ENCODE peak calls at places on chromosomes 3 and 15, in nine cellular contexts. O is CD8-positive, alpha-beta memory T cell; M is heart left ventricle; L is esophagus squamous epithelium; B is GM23338; U is astrocyte; I is uterus; V is mesendoderm; Z is sigmoid colon. W is an unnamed sample.

GRCh38 chr3:127670761-127671522 is 1.8 kb upstream of the ABTB1 start:
- DNase-seq in V (no peak), O (no peak), U (no peak), Z (peak; percentile 64), I (peak; percentile 14), L (no peak), B (no peak), M (peak; percentile 11), W (no peak)

GRCh38 chr3:113128386-113129015 is 82.9 kb upstream of the BOC start:
- DNase-seq in V (no peak), M (no peak), I (no peak), B (no peak), Z (no peak), L (no peak), O (no peak), U (peak; percentile 46), W (no peak)

GRCh38 chr15:39403674-39404117 is 177.2 kb upstream of the THBS1 start:
- DNase-seq in M (no peak), U (peak; percentile 85), L (no peak), O (no peak), V (no peak), I (no peak), B (no peak), Z (no peak), W (no peak)

GRCh38 chr3:170815340-170815739 is 54.7 kb downstream of the RPL22L1 start:
- DNase-seq in U (no peak), Z (no peak), M (no peak), I (no peak), V (peak; percentile 89), O (no peak), L (no peak), B (peak; percentile 86), W (peak; percentile 47)

GRCh38 chr3:125080077-125080476 is 24.3 kb upstream of the HEG1 start:
- DNase-seq in B (no peak), I (no peak), L (no peak), U (no peak), O (no peak), M (no peak), V (no peak), Z (no peak), W (no peak)

GRCh38 chr3:189363856-189364255 is 192.1 kb downstream of the TPRG1 start:
- DNase-seq in U (peak; percentile 33), I (no peak), B (no peak), M (no peak), L (no peak), V (no peak), Z (no peak), O (no peak), W (no peak)

GRCh38 chr3:169022457-169022856 is 641.1 kb downstream of the MECOM start:
- DNase-seq in B (no peak), U (peak; percentile 26), I (no peak), O (no peak), M (no peak), V (no peak), L (no peak), Z (no peak), W (no peak)

GRCh38 chr15:35437157-35437556 is 108.8 kb downstream of the DPH6 start:
- DNase-seq in Z (no peak), O (no peak), V (peak; percentile 61), L (no peak), M (no peak), B (peak; percentile 54), I (no peak), U (no peak), W (no peak)

GRCh38 chr3:42063886-42064285 is 27.3 kb upstream of the TRAK1 start:
- DNase-seq in V (no peak), I (no peak), M (no peak), B (no peak), Z (no peak), L (no peak), U (peak; percentile 79), O (no peak), W (no peak)

GRCh38 chr15:45399381-45400212 is 21.3 kb upstream of the GATM start:
- DNase-seq in M (no peak), U (peak; percentile 38), V (peak; percentile 65), Z (no peak), I (no peak), L (no peak), B (peak; percentile 81), O (no peak), W (no peak)

GRCh38 chr3:65334045-65334665 is 646.4 kb upstream of the ADAMTS9 start:
- DNase-seq in Z (no peak), L (no peak), U (no peak), B (peak; percentile 60), I (no peak), O (no peak), V (no peak), M (peak; percentile 46), W (no peak)

GRCh38 chr3:113495035-113495434 is 19.9 kb downstream of the SPICE1 start:
- DNase-seq in V (peak; percentile 32), M (no peak), I (no peak), O (peak; percentile 64), L (no peak), U (peak; percentile 9), B (peak; percentile 56), Z (no peak), W (no peak)

GRCh38 chr15:57160823-57161560 is 215.3 kb upstream of the CGNL1 start:
- DNase-seq in O (no peak), U (peak; percentile 70), I (no peak), B (no peak), L (no peak), V (no peak), M (no peak), Z (no peak), W (no peak)

GRCh38 chr15:90901799-90902655 is 1.1 kb upstream of the MAN2A2 start:
- DNase-seq in B (peak; percentile 87), I (peak; percentile 70), O (peak; percentile 81), U (peak; percentile 62), V (peak; percentile 84), M (peak; percentile 84), Z (peak; percentile 88), L (no peak), W (no peak)

GRCh38 chr15:52206446-52206845 is 15.3 kb upstream of the GNB5 start:
- DNase-seq in U (no peak), M (no peak), I (no peak), B (no peak), V (no peak), Z (no peak), O (no peak), L (no peak), W (no peak)

GRCh38 chr3:152365766-152366593 is 97.3 kb downstream of the MBNL1 start:
- DNase-seq in L (no peak), O (no peak), Z (no peak), I (no peak), U (peak; percentile 59), B (no peak), M (no peak), V (no peak), W (no peak)

GRCh38 chr3:142577701-142578308 is 728 bp downstream of the ATR start:
- DNase-seq in O (no peak), B (peak; percentile 18), V (peak; percentile 79), U (peak; percentile 37), M (no peak), I (no peak), L (no peak), Z (no peak), W (no peak)

DNA sequence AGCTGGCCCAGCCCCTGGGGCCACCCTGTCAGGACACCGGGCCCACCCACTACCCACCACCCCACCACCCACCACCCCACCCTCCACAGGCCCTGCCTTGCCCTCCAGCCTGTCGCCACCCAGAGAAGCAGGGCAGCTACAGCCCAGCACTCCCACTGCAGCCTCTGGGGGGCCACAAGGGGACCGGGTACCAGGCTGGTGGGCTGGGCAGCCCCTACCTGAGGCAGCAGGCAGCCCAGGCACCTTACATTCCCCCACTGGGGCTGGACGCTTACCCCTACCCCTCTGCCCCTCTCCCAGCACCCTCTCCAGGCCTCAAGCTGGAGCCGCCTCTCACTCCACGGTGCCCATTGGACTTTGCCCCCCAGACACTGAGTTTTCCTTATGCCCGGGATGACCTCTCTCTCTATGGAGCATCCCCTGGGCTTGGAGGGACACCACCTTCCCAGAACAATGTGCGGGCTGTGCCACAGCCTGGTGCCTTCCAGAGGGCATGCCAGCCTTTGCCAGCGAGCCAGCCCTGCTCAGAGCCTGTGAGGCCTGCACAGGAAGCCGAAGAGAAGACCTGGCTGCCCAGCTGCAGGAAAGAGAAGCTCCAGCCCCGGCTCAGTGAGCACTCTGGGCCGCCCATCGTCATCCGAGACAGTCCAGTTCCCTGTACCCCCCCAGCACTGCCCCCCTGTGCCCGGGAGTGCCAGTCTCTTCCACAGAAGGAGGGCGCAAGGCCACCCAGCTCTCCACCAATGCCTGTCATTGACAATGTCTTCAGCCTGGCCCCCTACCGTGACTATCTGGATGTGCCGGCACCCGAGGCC is 5.3 kb downstream of the C15orf39 start:
- DNase-seq in B (no peak), V (no peak), M (no peak), Z (no peak), O (no peak), I (no peak), U (no peak), L (no peak), W (no peak)
- H3K36me3 ChIP-seq in B (peaks cover 14% of the 10 kb centered on the region), V (peaks cover 15% of the 10 kb centered on the region), M (peaks cover 61% of the 10 kb centered on the region), Z (peaks cover 16% of the 10 kb centered on the region), O (peaks cover 35% of the 10 kb centered on the region), I (no peaks in the 10 kb centered on the region), U (peaks cover 7% of the 10 kb centered on the region), L (peaks cover 68% of the 10 kb centered on the region), W (peaks cover 50% of the 10 kb centered on the region)

DNA sequence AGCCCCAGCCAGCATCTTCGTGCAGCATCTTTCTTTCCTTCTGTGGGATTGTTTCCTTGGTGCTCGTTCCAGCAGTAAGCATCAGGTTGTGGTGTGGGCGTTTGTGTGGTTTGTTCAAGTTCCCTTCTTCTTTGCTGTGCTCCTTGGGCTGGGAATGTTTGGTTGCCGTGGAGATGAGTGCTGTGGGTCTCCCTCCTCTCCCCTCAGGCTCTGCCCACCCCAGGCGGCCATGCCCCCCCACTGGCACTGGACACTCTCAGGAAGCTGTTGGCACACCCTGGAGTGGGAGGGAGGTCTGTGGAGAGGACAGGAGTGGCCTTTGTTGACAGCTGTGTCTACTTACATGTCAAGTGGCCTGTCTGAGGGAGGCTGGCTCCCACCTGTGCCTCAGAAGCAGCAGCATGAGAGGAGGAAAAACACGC is 46.5 kb upstream of the SACM1L start:
- DNase-seq in I (no peak), Z (no peak), L (no peak), M (no peak), B (peak; percentile 24), U (peak; percentile 92), V (no peak), O (no peak), W (no peak)
- H3K4me1 ChIP-seq in I (no peaks in the 10 kb centered on the region), Z (peaks cover 45% of the 10 kb centered on the region), L (peaks cover 37% of the 10 kb centered on the region), M (peaks cover 12% of the 10 kb centered on the region), B (peaks cover 30% of the 10 kb centered on the region), U (peaks cover 57% of the 10 kb centered on the region), V (no peaks in the 10 kb centered on the region), O (no peaks in the 10 kb centered on the region), W (peaks cover 2% of the 10 kb centered on the region)

GRCh38 chr3:12975748-12976522 is 97.3 kb downstream of the IQSEC1 start:
- DNase-seq in L (no peak), B (no peak), Z (no peak), I (no peak), M (no peak), O (no peak), U (no peak), V (no peak), W (no peak)
- H3K36me3 ChIP-seq in L (no peaks in the 10 kb centered on the region), B (no peaks in the 10 kb centered on the region), Z (no peaks in the 10 kb centered on the region), I (no peaks in the 10 kb centered on the region), M (no peaks in the 10 kb centered on the region), O (no peaks in the 10 kb centered on the region), U (no peaks in the 10 kb centered on the region), V (no peaks in the 10 kb centered on the region), W (no peaks in the 10 kb centered on the region)

DNA sequence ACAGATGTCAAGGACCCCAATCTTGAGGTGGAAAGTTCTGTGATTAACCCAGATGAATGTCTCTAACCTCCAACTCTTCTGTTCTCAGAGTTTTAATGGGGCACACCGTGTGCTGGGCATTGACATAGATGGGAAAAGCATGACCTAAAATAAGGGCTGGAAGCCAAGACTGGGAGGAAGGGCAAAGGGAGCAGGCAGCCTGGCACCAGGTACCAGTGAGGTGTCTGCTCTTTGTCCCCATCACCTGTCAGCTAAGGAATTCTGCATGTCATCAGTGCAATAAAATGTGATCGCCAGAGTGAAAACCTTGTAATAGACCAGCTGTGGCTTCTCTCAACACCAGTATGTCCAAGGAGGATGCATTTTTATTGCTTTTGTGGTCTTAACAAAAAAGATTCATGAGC is 143.5 kb upstream of the TPM1 start:
- DNase-seq in V (no peak), M (peak; percentile 77), L (no peak), B (no peak), I (peak; percentile 40), Z (peak; percentile 93), U (no peak), O (no peak), W (no peak)
- H3K4me1 ChIP-seq in V (peaks cover 11% of the 10 kb centered on the region), M (peaks cover 22% of the 10 kb centered on the region), L (peaks cover 35% of the 10 kb centered on the region), B (peaks cover 37% of the 10 kb centered on the region), I (peaks cover 15% of the 10 kb centered on the region), Z (peaks cover 69% of the 10 kb centered on the region), U (peaks cover 37% of the 10 kb centered on the region), O (no peaks in the 10 kb centered on the region), W (peaks cover 4% of the 10 kb centered on the region)

W was measured in iPS DF 6.9.